ENCODE peak calls at places on chromosomes 16 and 17, in seven cellular contexts. One of them, this sample, is unnamed.

GRCh38 chr17:17741346-17742023 is 60.2 kb downstream of the RAI1 start:
- DNase-seq in NCI-H1092 treated with DMSO at 0.1 percent for 48 hours: no peak
- DNase-seq in AG08395: peak
- DNase-seq in stimulated activated CD8-positive, alpha-beta memory T cell treated with anti-CD3 and anti-CD28 coated beads, Interleukin-2, amount 100 ng/mL, for 48 hours: no peak
- DNase-seq in ovary: no peak
- DNase-seq in activated CD4-positive, alpha-beta T cell treated with anti-CD3 and anti-CD28 coated beads for 48 hours: no peak
- DNase-seq in Calu3: no peak
- DNase-seq in this sample: no peak

GRCh38 chr17:2871205-2871604 is 75.0 kb downstream of the RAP1GAP2 start:
- DNase-seq in NCI-H1092 treated with DMSO at 0.1 percent for 48 hours: no peak
- DNase-seq in AG08395: no peak
- DNase-seq in stimulated activated CD8-positive, alpha-beta memory T cell treated with anti-CD3 and anti-CD28 coated beads, Interleukin-2, amount 100 ng/mL, for 48 hours: no peak
- DNase-seq in ovary: no peak
- DNase-seq in activated CD4-positive, alpha-beta T cell treated with anti-CD3 and anti-CD28 coated beads for 48 hours: no peak
- DNase-seq in Calu3: no peak
- DNase-seq in this sample: no peak

GRCh38 chr16:47886631-47887415 is 269.0 kb downstream of the ABCC12 start:
- DNase-seq in NCI-H1092 treated with DMSO at 0.1 percent for 48 hours: peak
- DNase-seq in AG08395: no peak
- DNase-seq in stimulated activated CD8-positive, alpha-beta memory T cell treated with anti-CD3 and anti-CD28 coated beads, Interleukin-2, amount 100 ng/mL, for 48 hours: no peak
- DNase-seq in ovary: no peak
- DNase-seq in activated CD4-positive, alpha-beta T cell treated with anti-CD3 and anti-CD28 coated beads for 48 hours: no peak
- DNase-seq in Calu3: no peak
- DNase-seq in this sample: no peak

GRCh38 chr17:50502643-50502990 is 5.6 kb upstream of the MYCBPAP start:
- DNase-seq in NCI-H1092 treated with DMSO at 0.1 percent for 48 hours: no peak
- DNase-seq in AG08395: no peak
- DNase-seq in stimulated activated CD8-positive, alpha-beta memory T cell treated with anti-CD3 and anti-CD28 coated beads, Interleukin-2, amount 100 ng/mL, for 48 hours: no peak
- DNase-seq in ovary: no peak
- DNase-seq in activated CD4-positive, alpha-beta T cell treated with anti-CD3 and anti-CD28 coated beads for 48 hours: no peak
- DNase-seq in Calu3: no peak
- DNase-seq in this sample: no peak

GRCh38 chr16:11349599-11350276 is 4.5 kb downstream of the RMI2 start:
- DNase-seq in NCI-H1092 treated with DMSO at 0.1 percent for 48 hours: no peak
- DNase-seq in AG08395: peak
- DNase-seq in stimulated activated CD8-positive, alpha-beta memory T cell treated with anti-CD3 and anti-CD28 coated beads, Interleukin-2, amount 100 ng/mL, for 48 hours: no peak
- DNase-seq in ovary: peak
- DNase-seq in activated CD4-positive, alpha-beta T cell treated with anti-CD3 and anti-CD28 coated beads for 48 hours: no peak
- DNase-seq in Calu3: no peak
- DNase-seq in this sample: peak

GRCh38 chr16:5415123-5415522 is 317.5 kb upstream of the EEF2KMT start:
- DNase-seq in NCI-H1092 treated with DMSO at 0.1 percent for 48 hours: no peak
- DNase-seq in AG08395: no peak
- DNase-seq in stimulated activated CD8-positive, alpha-beta memory T cell treated with anti-CD3 and anti-CD28 coated beads, Interleukin-2, amount 100 ng/mL, for 48 hours: no peak
- DNase-seq in ovary: no peak
- DNase-seq in activated CD4-positive, alpha-beta T cell treated with anti-CD3 and anti-CD28 coated beads for 48 hours: no peak
- DNase-seq in Calu3: no peak
- DNase-seq in this sample: no peak

GRCh38 chr17:48429156-48429555 is 858 bp downstream of the SKAP1 start:
- DNase-seq in NCI-H1092 treated with DMSO at 0.1 percent for 48 hours: no peak
- DNase-seq in AG08395: no peak
- DNase-seq in stimulated activated CD8-positive, alpha-beta memory T cell treated with anti-CD3 and anti-CD28 coated beads, Interleukin-2, amount 100 ng/mL, for 48 hours: no peak
- DNase-seq in ovary: no peak
- DNase-seq in activated CD4-positive, alpha-beta T cell treated with anti-CD3 and anti-CD28 coated beads for 48 hours: peak
- DNase-seq in Calu3: no peak
- DNase-seq in this sample: no peak

GRCh38 chr16:28297308-28297707 is 5.0 kb downstream of the SBK1 start:
- DNase-seq in NCI-H1092 treated with DMSO at 0.1 percent for 48 hours: no peak
- DNase-seq in AG08395: no peak
- DNase-seq in stimulated activated CD8-positive, alpha-beta memory T cell treated with anti-CD3 and anti-CD28 coated beads, Interleukin-2, amount 100 ng/mL, for 48 hours: no peak
- DNase-seq in ovary: no peak
- DNase-seq in activated CD4-positive, alpha-beta T cell treated with anti-CD3 and anti-CD28 coated beads for 48 hours: no peak
- DNase-seq in Calu3: no peak
- DNase-seq in this sample: no peak

GRCh38 chr16:86044881-86045600 is 146.1 kb downstream of the IRF8 start:
- DNase-seq in NCI-H1092 treated with DMSO at 0.1 percent for 48 hours: no peak
- DNase-seq in AG08395: no peak
- DNase-seq in stimulated activated CD8-positive, alpha-beta memory T cell treated with anti-CD3 and anti-CD28 coated beads, Interleukin-2, amount 100 ng/mL, for 48 hours: peak
- DNase-seq in ovary: no peak
- DNase-seq in activated CD4-positive, alpha-beta T cell treated with anti-CD3 and anti-CD28 coated beads for 48 hours: peak
- DNase-seq in Calu3: no peak
- DNase-seq in this sample: peak

GRCh38 chr17:10631048-10631700 is 25.9 kb downstream of the MYH3 start:
- DNase-seq in NCI-H1092 treated with DMSO at 0.1 percent for 48 hours: no peak
- DNase-seq in AG08395: peak
- DNase-seq in stimulated activated CD8-positive, alpha-beta memory T cell treated with anti-CD3 and anti-CD28 coated beads, Interleukin-2, amount 100 ng/mL, for 48 hours: no peak
- DNase-seq in ovary: no peak
- DNase-seq in activated CD4-positive, alpha-beta T cell treated with anti-CD3 and anti-CD28 coated beads for 48 hours: peak
- DNase-seq in Calu3: peak
- DNase-seq in this sample: no peak

GRCh38 chr17:44850025-44850424 is 2.3 kb downstream of the HIGD1B start:
- DNase-seq in NCI-H1092 treated with DMSO at 0.1 percent for 48 hours: no peak
- DNase-seq in AG08395: no peak
- DNase-seq in stimulated activated CD8-positive, alpha-beta memory T cell treated with anti-CD3 and anti-CD28 coated beads, Interleukin-2, amount 100 ng/mL, for 48 hours: no peak
- DNase-seq in ovary: no peak
- DNase-seq in activated CD4-positive, alpha-beta T cell treated with anti-CD3 and anti-CD28 coated beads for 48 hours: no peak
- DNase-seq in Calu3: no peak
- DNase-seq in this sample: no peak

GRCh38 chr16:76450890-76451289 is 173.7 kb downstream of the CNTNAP4 start:
- DNase-seq in NCI-H1092 treated with DMSO at 0.1 percent for 48 hours: no peak
- DNase-seq in AG08395: no peak
- DNase-seq in stimulated activated CD8-positive, alpha-beta memory T cell treated with anti-CD3 and anti-CD28 coated beads, Interleukin-2, amount 100 ng/mL, for 48 hours: no peak
- DNase-seq in ovary: no peak
- DNase-seq in activated CD4-positive, alpha-beta T cell treated with anti-CD3 and anti-CD28 coated beads for 48 hours: no peak
- DNase-seq in Calu3: no peak
- DNase-seq in this sample: no peak

GRCh38 chr17:44794699-44795413 is 35.2 kb downstream of the GJC1 start:
- DNase-seq in NCI-H1092 treated with DMSO at 0.1 percent for 48 hours: no peak
- DNase-seq in AG08395: peak
- DNase-seq in stimulated activated CD8-positive, alpha-beta memory T cell treated with anti-CD3 and anti-CD28 coated beads, Interleukin-2, amount 100 ng/mL, for 48 hours: no peak
- DNase-seq in ovary: no peak
- DNase-seq in activated CD4-positive, alpha-beta T cell treated with anti-CD3 and anti-CD28 coated beads for 48 hours: no peak
- DNase-seq in Calu3: no peak
- DNase-seq in this sample: peak

GRCh38 chr17:40793800-40794199 is 6.0 kb downstream of the KRT28 start:
- DNase-seq in NCI-H1092 treated with DMSO at 0.1 percent for 48 hours: no peak
- DNase-seq in AG08395: no peak
- DNase-seq in stimulated activated CD8-positive, alpha-beta memory T cell treated with anti-CD3 and anti-CD28 coated beads, Interleukin-2, amount 100 ng/mL, for 48 hours: no peak
- DNase-seq in ovary: no peak
- DNase-seq in activated CD4-positive, alpha-beta T cell treated with anti-CD3 and anti-CD28 coated beads for 48 hours: no peak
- DNase-seq in Calu3: no peak
- DNase-seq in this sample: no peak

GRCh38 chr17:73203135-73203787 is 10.4 kb downstream of the COG1 start:
- DNase-seq in NCI-H1092 treated with DMSO at 0.1 percent for 48 hours: peak
- DNase-seq in AG08395: no peak
- DNase-seq in stimulated activated CD8-positive, alpha-beta memory T cell treated with anti-CD3 and anti-CD28 coated beads, Interleukin-2, amount 100 ng/mL, for 48 hours: no peak
- DNase-seq in ovary: no peak
- DNase-seq in activated CD4-positive, alpha-beta T cell treated with anti-CD3 and anti-CD28 coated beads for 48 hours: no peak
- DNase-seq in Calu3: peak
- DNase-seq in this sample: no peak

GRCh38 chr16:67652578-67653130 is 7.4 kb downstream of the ACD start:
- DNase-seq in NCI-H1092 treated with DMSO at 0.1 percent for 48 hours: peak
- DNase-seq in AG08395: peak
- DNase-seq in stimulated activated CD8-positive, alpha-beta memory T cell treated with anti-CD3 and anti-CD28 coated beads, Interleukin-2, amount 100 ng/mL, for 48 hours: no peak
- DNase-seq in ovary: no peak
- DNase-seq in activated CD4-positive, alpha-beta T cell treated with anti-CD3 and anti-CD28 coated beads for 48 hours: no peak
- DNase-seq in Calu3: peak
- DNase-seq in this sample: no peak